ENCODE peak calls at places on chromosomes 2 and 18, in four cellular contexts. One of them, this sample, is unnamed.

GRCh38 chr2:83742117-83742782 is 716.8 kb downstream of the SUCLG1 start:
- DNase-seq in fibroblast of mammary gland: no peak
- DNase-seq in effector memory CD8-positive, alpha-beta T cell: no peak
- DNase-seq in NCI-H1436: no peak
- DNase-seq in this sample: no peak

GRCh38 chr18:76518073-76518472 is 23.0 kb upstream of the ZNF516 start:
- DNase-seq in NCI-H1436: no peak
- DNase-seq in effector memory CD8-positive, alpha-beta T cell: no peak
- DNase-seq in fibroblast of mammary gland: peak
- DNase-seq in this sample: peak

GRCh38 chr18:46155652-46156051 is 51.5 kb downstream of the HAUS1 start:
- DNase-seq in fibroblast of mammary gland: peak
- DNase-seq in effector memory CD8-positive, alpha-beta T cell: peak
- DNase-seq in NCI-H1436: no peak
- DNase-seq in this sample: no peak

GRCh38 chr2:3637311-3637675 is 20.7 kb upstream of the ALLC start:
- DNase-seq in NCI-H1436: no peak
- DNase-seq in effector memory CD8-positive, alpha-beta T cell: no peak
- DNase-seq in fibroblast of mammary gland: no peak
- DNase-seq in this sample: no peak

GRCh38 chr2:190127651-190128050 is 65.1 kb upstream of the MSTN start:
- DNase-seq in NCI-H1436: no peak
- DNase-seq in effector memory CD8-positive, alpha-beta T cell: no peak
- DNase-seq in fibroblast of mammary gland: no peak
- DNase-seq in this sample: no peak

GRCh38 chr2:26731714-26732113 is 32.4 kb upstream of the SLC35F6 start:
- DNase-seq in fibroblast of mammary gland: no peak
- DNase-seq in effector memory CD8-positive, alpha-beta T cell: no peak
- DNase-seq in NCI-H1436: no peak
- DNase-seq in this sample: no peak

GRCh38 chr2:189149981-189150380 is 29.6 kb downstream of the COL5A2 start:
- DNase-seq in NCI-H1436: no peak
- DNase-seq in effector memory CD8-positive, alpha-beta T cell: no peak
- DNase-seq in fibroblast of mammary gland: peak
- DNase-seq in this sample: no peak

GRCh38 chr18:41906528-41907256 is 48.3 kb upstream of the PIK3C3 start:
- DNase-seq in fibroblast of mammary gland: peak
- DNase-seq in NCI-H1436: peak
- DNase-seq in effector memory CD8-positive, alpha-beta T cell: peak
- DNase-seq in this sample: peak

GRCh38 chr2:127665267-127665893 is 9.9 kb downstream of the LIMS2 start:
- DNase-seq in fibroblast of mammary gland: no peak
- DNase-seq in NCI-H1436: no peak
- DNase-seq in effector memory CD8-positive, alpha-beta T cell: no peak
- DNase-seq in this sample: no peak

GRCh38 chr18:33833847-33834246 is 255.8 kb downstream of the ASXL3 start:
- DNase-seq in effector memory CD8-positive, alpha-beta T cell: no peak
- DNase-seq in NCI-H1436: no peak
- DNase-seq in fibroblast of mammary gland: no peak
- DNase-seq in this sample: no peak

GRCh38 chr2:163565192-163565591 is 170.6 kb downstream of the FIGN start:
- DNase-seq in effector memory CD8-positive, alpha-beta T cell: no peak
- DNase-seq in NCI-H1436: no peak
- DNase-seq in fibroblast of mammary gland: peak
- DNase-seq in this sample: no peak

GRCh38 chr18:35282353-35282752 is 7.7 kb downstream of the ZSCAN30 start:
- DNase-seq in NCI-H1436: no peak
- DNase-seq in fibroblast of mammary gland: peak
- DNase-seq in effector memory CD8-positive, alpha-beta T cell: no peak
- DNase-seq in this sample: no peak

GRCh38 chr2:213279961-213280360 is 4.3 kb upstream of the SPAG16 start:
- DNase-seq in effector memory CD8-positive, alpha-beta T cell: no peak
- DNase-seq in fibroblast of mammary gland: peak
- DNase-seq in NCI-H1436: no peak
- DNase-seq in this sample: no peak

GRCh38 chr2:60295591-60295962 is 257.9 kb downstream of the BCL11A start:
- DNase-seq in effector memory CD8-positive, alpha-beta T cell: no peak
- DNase-seq in fibroblast of mammary gland: no peak
- DNase-seq in NCI-H1436: no peak
- DNase-seq in this sample: no peak

GRCh38 chr2:113872201-113872600 is 17.7 kb upstream of the ACTR3 start:
- DNase-seq in fibroblast of mammary gland: peak
- DNase-seq in NCI-H1436: no peak
- DNase-seq in effector memory CD8-positive, alpha-beta T cell: no peak
- DNase-seq in this sample: no peak

GRCh38 chr2:213475433-213475832 is 191.2 kb downstream of the SPAG16 start:
- DNase-seq in fibroblast of mammary gland: peak
- DNase-seq in NCI-H1436: no peak
- DNase-seq in effector memory CD8-positive, alpha-beta T cell: no peak
- DNase-seq in this sample: no peak

GRCh38 chr2:240800241-240800640 is 19.8 kb downstream of the KIF1A start:
- DNase-seq in effector memory CD8-positive, alpha-beta T cell: no peak
- DNase-seq in fibroblast of mammary gland: no peak
- DNase-seq in NCI-H1436: no peak
- DNase-seq in this sample: no peak

GRCh38 chr2:219433666-219434467 is 776 bp upstream of the SPEG start:
- DNase-seq in effector memory CD8-positive, alpha-beta T cell: no peak
- DNase-seq in NCI-H1436: peak
- DNase-seq in fibroblast of mammary gland: peak
- DNase-seq in this sample: no peak

GRCh38 chr2:128754246-128754724 is 435.6 kb upstream of the HS6ST1 start:
- DNase-seq in effector memory CD8-positive, alpha-beta T cell: no peak
- DNase-seq in NCI-H1436: no peak
- DNase-seq in fibroblast of mammary gland: no peak
- DNase-seq in this sample: no peak

GRCh38 chr2:42238644-42239288 is 69.6 kb downstream of the EML4 start:
- DNase-seq in fibroblast of mammary gland: peak
- DNase-seq in effector memory CD8-positive, alpha-beta T cell: peak
- DNase-seq in NCI-H1436: no peak
- DNase-seq in this sample: no peak

GRCh38 chr2:42823744-42824453 is 31.5 kb upstream of the HAAO start:
- DNase-seq in NCI-H1436: no peak
- DNase-seq in fibroblast of mammary gland: no peak
- DNase-seq in effector memory CD8-positive, alpha-beta T cell: no peak
- DNase-seq in this sample: no peak

GRCh38 chr2:232162191-232162590 is 200.7 kb downstream of the DIS3L2 start:
- DNase-seq in NCI-H1436: no peak
- DNase-seq in fibroblast of mammary gland: no peak
- DNase-seq in effector memory CD8-positive, alpha-beta T cell: no peak
- DNase-seq in this sample: no peak

GRCh38 chr2:169007941-169008340 is 23.2 kb downstream of the ABCB11 start:
- DNase-seq in effector memory CD8-positive, alpha-beta T cell: no peak
- DNase-seq in NCI-H1436: no peak
- DNase-seq in fibroblast of mammary gland: no peak
- DNase-seq in this sample: no peak

GRCh38 chr2:157355618-157356017 is 30.0 kb upstream of the ERMN start:
- DNase-seq in NCI-H1436: no peak
- DNase-seq in fibroblast of mammary gland: peak
- DNase-seq in effector memory CD8-positive, alpha-beta T cell: no peak
- DNase-seq in this sample: no peak

GRCh38 chr2:241217320-241218031 is 29.0 kb downstream of the ANO7 start:
- DNase-seq in effector memory CD8-positive, alpha-beta T cell: peak
- DNase-seq in NCI-H1436: no peak
- DNase-seq in fibroblast of mammary gland: peak
- DNase-seq in this sample: no peak

GRCh38 chr2:49154891-49155290 is 576 bp upstream of the FSHR start:
- DNase-seq in fibroblast of mammary gland: no peak
- DNase-seq in NCI-H1436: no peak
- DNase-seq in effector memory CD8-positive, alpha-beta T cell: no peak
- DNase-seq in this sample: no peak

GRCh38 chr2:231123362-231123898 is 1.4 kb downstream of the HTR2B start:
- DNase-seq in fibroblast of mammary gland: peak
- DNase-seq in NCI-H1436: no peak
- DNase-seq in effector memory CD8-positive, alpha-beta T cell: no peak
- DNase-seq in this sample: no peak

GRCh38 chr2:157784169-157784822 is 91.8 kb downstream of the ACVR1 start:
- DNase-seq in fibroblast of mammary gland: peak
- DNase-seq in NCI-H1436: no peak
- DNase-seq in effector memory CD8-positive, alpha-beta T cell: no peak
- DNase-seq in this sample: no peak

GRCh38 chr2:70085711-70086277 is 1.5 kb upstream of the PCBP1 start:
- DNase-seq in fibroblast of mammary gland: no peak
- DNase-seq in NCI-H1436: no peak
- DNase-seq in effector memory CD8-positive, alpha-beta T cell: no peak
- DNase-seq in this sample: no peak